ENCODE peak calls at places on chromosome 3, in nine cellular contexts. J is fibroblast of villous mesenchyme, P is AG04449, I is foreskin fibroblast, M is adrenal gland, L is HL-60, R is AG10803, G is neural progenitor cell, C is retinal pigment epithelial cell. U is an unnamed sample.

GRCh38 chr3:135368781-135369180 is 573.7 kb downstream of the EPHB1 start:
- DNase-seq in L (no peak), J (no peak), I (no peak), C (no peak), P (no peak), M (no peak), R (no peak), G (no peak), U (no peak)

GRCh38 chr3:186406669-186407635 is 44.9 kb upstream of the DGKG start:
- DNase-seq in R (no peak), M (peak), G (no peak), L (no peak), C (no peak), P (no peak), J (no peak), I (no peak), U (no peak)

GRCh38 chr3:31361391-31362273 is 171.1 kb upstream of the STT3B start:
- DNase-seq in G (peak), I (peak), C (no peak), M (no peak), P (peak), R (peak), J (peak), L (no peak), U (peak)

GRCh38 chr3:56917740-56918568 is 116.2 kb upstream of the ARHGEF3 start:
- DNase-seq in G (no peak), L (no peak), R (no peak), M (no peak), J (no peak), P (no peak), C (no peak), I (no peak), U (no peak)

GRCh38 chr3:9681723-9682081 is 21.9 kb upstream of the CPNE9 start:
- DNase-seq in I (no peak), G (no peak), M (peak), C (peak), R (no peak), L (no peak), J (no peak), P (no peak), U (no peak)

GRCh38 chr3:2958553-2958952 is 151.6 kb downstream of the IL5RA start:
- DNase-seq in I (no peak), J (peak), G (no peak), R (no peak), C (no peak), P (no peak), M (no peak), L (no peak), U (no peak)

GRCh38 chr3:21747376-21747775 is 3.6 kb downstream of the ZNF385D start:
- DNase-seq in I (peak), P (no peak), M (no peak), R (peak), J (no peak), L (no peak), C (no peak), G (peak), U (peak)

GRCh38 chr3:40718209-40718608 is 193.4 kb downstream of the ZNF621 start:
- DNase-seq in J (no peak), I (no peak), P (no peak), G (no peak), L (no peak), M (no peak), C (no peak), R (no peak), U (no peak)

GRCh38 chr3:155912574-155913190 is 42.2 kb downstream of the GMPS start:
- DNase-seq in C (no peak), R (peak), M (peak), I (no peak), J (peak), L (no peak), G (no peak), P (peak), U (peak)

GRCh38 chr3:159792070-159792469 is 196.6 kb upstream of the IL12A start:
- DNase-seq in C (no peak), J (no peak), L (no peak), G (no peak), I (no peak), M (no peak), P (no peak), R (no peak), U (no peak)

GRCh38 chr3:5304789-5305680 is 117.5 kb downstream of the EDEM1 start:
- DNase-seq in J (peak), M (peak), R (peak), L (peak), I (no peak), P (no peak), C (peak), G (peak), U (peak)

GRCh38 chr3:11481561-11481960 is 162.2 kb downstream of the VGLL4 start:
- DNase-seq in C (no peak), J (no peak), R (no peak), M (no peak), L (no peak), I (no peak), P (no peak), G (no peak), U (no peak)

GRCh38 chr3:124078978-124079911 is 87.3 kb upstream of the ROPN1 start:
- DNase-seq in J (peak), C (no peak), P (no peak), M (no peak), R (peak), G (peak), I (peak), L (peak), U (peak)

GRCh38 chr3:144429719-144430121 is 458.1 kb downstream of the DIPK2A start:
- DNase-seq in M (no peak), R (peak), J (no peak), L (no peak), G (no peak), I (peak), P (no peak), C (no peak), U (no peak)

GRCh38 chr3:16480861-16481569 is 32.5 kb downstream of the RFTN1 start:
- DNase-seq in I (no peak), G (peak), P (no peak), J (peak), R (peak), L (no peak), M (no peak), C (peak), U (peak)

GRCh38 chr3:151630938-151631417 is 102.7 kb upstream of the AADACL2 start:
- DNase-seq in M (no peak), R (peak), J (peak), G (no peak), P (no peak), C (peak), L (no peak), I (peak), U (peak)

GRCh38 chr3:195544634-195545033 is 1.5 kb upstream of the PPP1R2 start:
- DNase-seq in I (no peak), M (no peak), P (no peak), R (no peak), C (no peak), J (no peak), L (no peak), G (no peak), U (no peak)

GRCh38 chr3:167716920-167717319 is 17.8 kb downstream of the PDCD10 start:
- DNase-seq in M (no peak), P (no peak), C (no peak), L (no peak), J (no peak), I (no peak), G (no peak), R (no peak), U (no peak)

GRCh38 chr3:79203144-79203519 is 564.7 kb downstream of the ROBO1 start:
- DNase-seq in L (no peak), R (no peak), P (no peak), G (no peak), C (no peak), M (no peak), I (no peak), J (no peak), U (no peak)

GRCh38 chr3:173892547-173892946 is 495.0 kb downstream of the NLGN1 start:
- DNase-seq in R (no peak), J (no peak), M (no peak), I (no peak), C (no peak), L (no peak), G (no peak), P (no peak), U (peak)

GRCh38 chr3:45690331-45691035 is 1.3 kb downstream of the SACM1L start:
- DNase-seq in R (no peak), L (peak), C (no peak), J (no peak), M (no peak), G (peak), P (no peak), I (no peak), U (no peak)

GRCh38 chr3:45692866-45693265 is 3.7 kb downstream of the SACM1L start:
- DNase-seq in J (no peak), R (no peak), G (no peak), M (no peak), P (no peak), I (no peak), C (no peak), L (no peak), U (no peak)

GRCh38 chr3:45689787-45690145 is 570 bp downstream of the SACM1L start:
- DNase-seq in R (no peak), L (no peak), M (no peak), G (no peak), I (no peak), C (no peak), P (no peak), J (no peak), U (no peak)

GRCh38 chr3:45688882-45689786 is at the start of gene SACM1L:
- DNase-seq in P (peak), L (peak), J (peak), G (peak), R (peak), M (peak), I (peak), C (peak), U (peak)

DNA sequence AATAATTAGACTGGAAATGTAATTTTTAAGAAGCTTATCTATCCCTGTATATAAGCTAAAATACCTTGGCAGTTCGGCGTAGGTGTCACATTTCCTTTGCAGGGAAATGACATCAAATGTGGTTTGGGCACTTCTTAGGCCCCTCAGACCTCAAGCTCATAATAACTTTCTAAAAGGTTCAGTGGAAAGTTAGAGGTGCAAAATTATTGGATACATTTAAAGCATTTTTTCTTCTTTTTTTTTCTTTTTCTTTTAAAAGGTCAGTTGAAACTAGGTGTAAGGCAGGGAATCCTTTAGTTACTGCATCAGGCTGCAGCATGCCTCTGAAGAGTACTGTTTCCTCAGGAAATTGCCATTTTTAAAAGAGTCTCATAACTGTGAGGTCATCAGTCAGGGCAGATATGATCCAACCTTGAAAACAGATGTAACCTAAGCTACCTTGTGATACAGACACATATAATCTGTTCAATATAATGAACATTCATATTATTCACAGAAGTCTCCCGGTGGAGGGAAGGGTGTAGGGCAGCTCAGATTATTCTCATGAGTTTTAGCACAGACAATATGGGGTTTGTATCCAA is 4.8 kb downstream of the SACM1L start:
- DNase-seq in M (no peak), R (no peak), G (no peak), J (no peak), P (no peak), L (no peak), I (no peak), C (no peak), U (no peak)
- TF ChIP-seq CTCF in M (no peak), R (no peak), G (no peak), J (no peak), P (no peak), L (no peak), I (no peak), C (no peak), U (peak)

DNA sequence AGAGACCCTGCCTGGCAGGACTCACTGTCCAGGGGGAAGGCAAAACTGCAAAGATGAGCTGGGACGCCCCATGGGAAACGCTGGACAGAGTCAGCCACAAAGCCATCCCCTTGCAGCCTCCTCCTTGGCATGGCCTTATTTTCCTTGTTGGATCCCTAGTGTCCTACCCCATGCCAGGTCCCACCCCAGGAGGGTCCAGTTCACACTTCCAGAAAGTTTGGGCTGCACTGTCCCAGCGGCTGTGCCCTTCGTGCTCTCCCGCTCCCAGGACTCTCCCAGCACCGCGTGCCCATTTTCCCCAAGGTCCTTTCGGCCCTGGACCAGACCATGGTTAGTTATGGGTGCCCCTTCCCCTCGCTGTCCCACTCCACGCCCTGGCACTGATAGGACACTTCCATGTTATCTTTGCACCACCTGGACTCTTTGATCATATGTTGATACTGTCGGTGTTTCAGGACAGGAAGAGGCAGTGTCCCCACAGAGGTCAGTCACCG is 5.8 kb upstream of the NRROS start:
- DNase-seq in J (no peak), L (peak), R (no peak), G (no peak), I (no peak), P (no peak), M (no peak), C (no peak), U (no peak)
- H3K4me3 ChIP-seq in J (no peak), L (peak), R (no peak), G (no peak), I (no peak), P (no peak), M (no peak), C (no peak), U (no peak)

DNA sequence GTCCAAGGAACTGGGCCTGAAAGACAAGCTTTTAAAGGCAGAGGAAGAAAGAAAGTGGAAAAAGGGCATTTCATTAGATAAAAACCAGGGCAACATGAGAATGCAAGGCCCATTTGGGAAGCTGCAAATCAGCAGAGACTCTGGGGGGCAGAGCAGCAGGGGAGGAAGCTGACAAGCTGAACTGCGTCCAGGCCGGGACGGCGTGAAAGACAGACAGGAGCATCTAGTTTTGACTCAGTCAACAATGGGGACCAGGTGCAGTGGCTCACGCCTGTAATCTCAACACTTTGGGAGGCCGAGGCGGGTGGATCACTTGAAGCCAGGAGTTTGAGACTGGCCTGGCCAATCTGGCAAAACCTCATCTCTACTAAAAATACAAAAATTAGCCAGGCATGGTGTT is 69.9 kb downstream of the CDC25A start:
- DNase-seq in M (no peak), C (no peak), P (no peak), G (peak), L (no peak), J (no peak), R (no peak), I (no peak), U (no peak)
- TF ChIP-seq CTCF in M (no peak), C (no peak), P (no peak), G (no peak), L (no peak), J (no peak), R (no peak), I (no peak), U (no peak)

DNA sequence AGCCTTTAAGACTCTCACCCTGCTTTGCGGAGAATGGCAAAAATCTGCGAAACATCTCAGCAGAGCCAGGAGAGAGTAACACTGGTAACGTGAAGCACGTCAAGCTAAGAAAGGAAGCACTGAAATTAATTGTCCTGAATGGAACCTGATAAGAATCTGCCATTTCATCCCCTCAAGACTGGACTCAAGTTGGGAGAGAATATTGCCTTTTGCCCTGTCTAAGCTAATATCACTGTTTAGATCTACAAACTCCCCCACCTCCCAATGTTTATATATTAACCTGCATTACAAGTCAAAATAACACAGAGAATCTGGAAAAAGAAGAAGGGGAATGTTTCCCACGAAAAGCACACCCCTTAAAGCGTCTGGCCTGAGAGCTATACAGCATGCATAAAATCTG is 1.6 kb upstream of the KAT2B start:
- DNase-seq in G (no peak), M (no peak), I (no peak), P (no peak), R (no peak), L (no peak), C (no peak), J (no peak), U (no peak)
- H3K4me3 ChIP-seq in G (peak), M (peak), I (peak), P (no peak), R (peak), L (peak), C (peak), J (peak), U (no peak)

GRCh38 chr3:60912142-60912541 is 339.1 kb downstream of the FHIT start:
- DNase-seq in R (no peak), M (no peak), J (no peak), I (no peak), G (no peak), P (no peak), L (no peak), C (no peak), U (no peak)

GRCh38 chr3:60909526-60909925 is 341.7 kb downstream of the FHIT start:
- DNase-seq in J (no peak), G (no peak), P (no peak), L (no peak), C (no peak), R (no peak), I (no peak), M (no peak), U (no peak)

GRCh38 chr3:60906283-60906682 is 345.0 kb downstream of the FHIT start:
- DNase-seq in C (no peak), R (no peak), M (no peak), P (no peak), I (no peak), G (no peak), J (no peak), L (no peak), U (no peak)
- TF ChIP-seq CTCF in C (no peak), R (no peak), M (no peak), P (no peak), I (no peak), G (no peak), J (no peak), L (no peak), U (no peak)

DNA sequence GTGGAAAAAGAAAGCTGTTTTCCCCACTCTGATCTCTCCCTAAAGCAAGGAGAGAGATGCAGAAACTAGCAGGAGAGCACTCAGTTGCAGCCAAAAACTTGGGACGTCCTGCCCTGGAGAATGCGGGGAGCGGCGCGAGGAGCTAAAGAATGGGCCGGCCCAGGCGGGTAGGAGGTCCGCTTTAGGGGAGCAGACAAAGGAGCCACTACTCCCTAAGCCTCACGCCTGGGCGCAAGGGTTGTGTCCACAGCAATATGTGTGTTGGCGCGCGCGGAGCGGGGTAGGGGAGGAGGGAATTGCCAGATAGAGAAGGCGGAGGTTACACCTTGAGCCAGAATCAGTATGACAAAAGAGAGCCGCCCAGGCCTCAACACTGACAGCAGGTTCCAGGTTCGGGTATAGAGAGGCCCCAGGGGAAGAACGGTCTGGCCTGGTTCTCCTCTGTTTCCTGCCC is 2.9 kb downstream of the WNT5A start:
- DNase-seq in P (no peak), G (peak), C (no peak), J (peak), L (no peak), R (no peak), I (no peak), M (no peak), U (no peak)
- H3K4me3 ChIP-seq in P (peak), G (peak), C (no peak), J (peak), L (no peak), R (peak), I (peak), M (no peak), U (peak)

DNA sequence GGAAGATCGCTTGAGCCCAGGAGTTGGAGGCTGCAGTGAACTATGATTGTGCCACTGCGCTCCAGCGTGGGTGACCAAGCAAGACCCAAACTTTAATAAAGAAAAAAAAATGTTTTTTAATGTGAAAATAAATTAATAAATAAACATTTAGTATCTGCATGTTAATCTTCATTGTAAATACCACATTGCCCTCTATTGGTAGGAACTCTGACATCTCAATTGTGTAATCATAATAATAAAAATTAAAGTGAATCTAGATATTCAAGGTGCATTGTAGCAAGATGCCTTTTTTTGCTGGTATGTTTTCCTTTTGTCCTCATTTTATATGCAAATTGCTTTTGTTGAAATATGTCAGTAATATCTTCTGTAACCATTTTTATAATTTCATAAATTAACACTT is 95.0 kb upstream of the LIMD1 start:
- DNase-seq in L (no peak), M (no peak), G (no peak), C (no peak), J (peak), P (no peak), R (peak), I (no peak), U (peak)
- TF ChIP-seq CTCF in L (no peak), M (peak), G (peak), C (peak), J (peak), P (peak), R (peak), I (no peak), U (peak)